ENCODE peak calls at places on chromosome 12, in six cellular contexts. Q, J, Z, W, V and R are unnamed samples.

GRCh38 chr12:104684884-104685283 is 228.1 kb downstream of the CHST11 start:
- DNase-seq in Z (no peak), W (no peak), Q (no peak), J (no peak), V (no peak), R (no peak)

GRCh38 chr12:119989619-119990381 is 764 bp downstream of the BICDL1 start:
- DNase-seq in J (peak), Q (peak), Z (peak), V (peak), W (peak), R (peak)

GRCh38 chr12:82299617-82300016 is 58.6 kb downstream of the CCDC59 start:
- DNase-seq in J (no peak), Q (no peak), V (no peak), W (no peak), Z (no peak), R (no peak)

GRCh38 chr12:74105434-74105833 is 432.2 kb upstream of the ATXN7L3B start:
- DNase-seq in Q (no peak), W (no peak), Z (no peak), V (no peak), J (no peak), R (no peak)

GRCh38 chr12:132308311-132309161 is 20.9 kb downstream of the GALNT9 start:
- DNase-seq in V (no peak), W (no peak), J (no peak), Q (no peak), Z (peak), R (no peak)

GRCh38 chr12:6620137-6620884 is 13.1 kb upstream of the CHD4 start:
- DNase-seq in W (no peak), Q (peak), V (no peak), J (no peak), Z (peak), R (peak)

GRCh38 chr12:25979059-25979458 is 20.6 kb downstream of the RASSF8 start:
- DNase-seq in J (no peak), Q (no peak), V (no peak), Z (no peak), W (no peak), R (no peak)

GRCh38 chr12:52395761-52396434 is 10.2 kb downstream of the KRT82 start:
- DNase-seq in W (no peak), Z (peak), J (no peak), Q (peak), V (no peak), R (peak)

GRCh38 chr12:12441051-12441807 is 84.4 kb downstream of the BORCS5 start:
- DNase-seq in J (no peak), Z (no peak), Q (no peak), V (peak), W (no peak), R (no peak)

GRCh38 chr12:13627536-13627935 is 353.9 kb downstream of the GRIN2B start:
- DNase-seq in Z (no peak), J (no peak), Q (no peak), V (no peak), W (no peak), R (no peak)

GRCh38 chr12:43180242-43180641 is 371.8 kb downstream of the ADAMTS20 start:
- DNase-seq in Z (no peak), J (no peak), W (no peak), V (no peak), Q (no peak), R (no peak)

GRCh38 chr12:12070674-12071661 is at the start of gene BCL2L14:
- DNase-seq in W (no peak), V (no peak), J (no peak), Z (no peak), Q (peak), R (no peak)